ENCODE peak calls at places on chromosomes 12 and 14, in nine cellular contexts. S, Y, L, T, H, C, A, R and N are unnamed samples.
A peak's percentile ranks its signal among the peaks of the same experiment; 100 is the strongest.

GRCh38 chr12:49277466-49277865 is 12.6 kb downstream of the TUBA1C start:
- DNase-seq in S (no peak), C (no peak), A (no peak), H (no peak), T (no peak), Y (no peak), L (no peak), R (no peak), N (no peak)

GRCh38 chr12:8697120-8697475 is 693 bp upstream of the RIMKLB start:
- DNase-seq in T (no peak), C (no peak), R (no peak), A (no peak), Y (peak; percentile 65), L (no peak), H (no peak), S (no peak), N (peak; percentile 62)

GRCh38 chr12:12985817-12986408 is 14.2 kb downstream of the HEBP1 start:
- DNase-seq in T (no peak), Y (peak; percentile 47), C (no peak), R (no peak), S (no peak), H (no peak), L (peak; percentile 13), A (no peak), N (peak; percentile 41)

GRCh38 chr12:67594888-67595287 is 53.7 kb upstream of the DYRK2 start:
- DNase-seq in R (no peak), Y (no peak), S (no peak), H (no peak), C (no peak), A (no peak), L (no peak), T (no peak), N (no peak)

GRCh38 chr12:122871851-122872785 is 23.8 kb downstream of the VPS37B start:
- DNase-seq in S (peak; percentile 79), R (no peak), T (no peak), C (no peak), L (no peak), A (no peak), Y (peak; percentile 65), H (no peak), N (peak; percentile 73)

GRCh38 chr12:25248137-25248536 is 2.6 kb downstream of the KRAS start:
- DNase-seq in A (no peak), S (no peak), Y (no peak), T (no peak), C (no peak), L (no peak), R (no peak), H (no peak), N (no peak)

GRCh38 chr14:101460521-101460920 is 100.8 kb upstream of the DIO3 start:
- DNase-seq in R (no peak), C (peak; percentile 26), T (no peak), Y (no peak), H (no peak), L (no peak), S (no peak), A (no peak), N (no peak)

GRCh38 chr12:65740873-65741600 is 83.2 kb upstream of the HMGA2 start:
- DNase-seq in T (peak; percentile 82), S (peak; percentile 87), H (no peak), C (peak; percentile 82), L (no peak), A (no peak), R (peak; percentile 4), Y (peak; percentile 89), N (peak; percentile 91)

GRCh38 chr12:20367731-20368652 is at the start of gene PDE3A:
- DNase-seq in R (no peak), C (no peak), T (peak; percentile 71), S (peak; percentile 88), Y (peak; percentile 82), A (no peak), H (no peak), L (peak; percentile 39), N (peak; percentile 89)

GRCh38 chr12:94148841-94149780 is 734 bp downstream of the PLXNC1 start:
- DNase-seq in H (no peak), L (no peak), T (no peak), S (peak; percentile 84), Y (peak; percentile 79), R (peak; percentile 41), C (no peak), A (no peak), N (peak; percentile 72)

GRCh38 chr12:67355428-67356385 is 86.5 kb downstream of the CAND1 start:
- DNase-seq in L (peak; percentile 34), T (no peak), R (no peak), S (no peak), H (peak; percentile 20), Y (peak; percentile 73), A (no peak), C (no peak), N (peak; percentile 77)

GRCh38 chr12:131445184-131445974 is 265.5 kb upstream of the SFSWAP start:
- DNase-seq in L (no peak), Y (no peak), C (no peak), S (no peak), A (no peak), R (no peak), H (no peak), T (no peak), N (no peak)

GRCh38 chr12:21940972-21941521 is at the start of gene ABCC9:
- DNase-seq in L (no peak), T (peak; percentile 72), R (no peak), A (no peak), C (no peak), H (no peak), S (peak; percentile 86), Y (peak; percentile 46), N (peak; percentile 60)

GRCh38 chr12:98574110-98574509 is 19.4 kb upstream of the SLC25A3 start:
- DNase-seq in R (no peak), Y (peak; percentile 60), H (no peak), T (no peak), S (no peak), A (no peak), C (no peak), L (no peak), N (no peak)

GRCh38 chr14:40292664-40293063 is 860.4 kb upstream of the FBXO33 start:
- DNase-seq in R (no peak), Y (no peak), S (no peak), L (no peak), T (no peak), A (no peak), H (no peak), C (no peak), N (no peak)
- H3K4me3 ChIP-seq in R (no peak overlapping the region), Y (no peak overlapping the region), S (no peak overlapping the region), L (no peak overlapping the region), T (no peak overlapping the region), A (no peak overlapping the region), H (no peak overlapping the region), C (no peak overlapping the region), N (no peak overlapping the region)

DNA sequence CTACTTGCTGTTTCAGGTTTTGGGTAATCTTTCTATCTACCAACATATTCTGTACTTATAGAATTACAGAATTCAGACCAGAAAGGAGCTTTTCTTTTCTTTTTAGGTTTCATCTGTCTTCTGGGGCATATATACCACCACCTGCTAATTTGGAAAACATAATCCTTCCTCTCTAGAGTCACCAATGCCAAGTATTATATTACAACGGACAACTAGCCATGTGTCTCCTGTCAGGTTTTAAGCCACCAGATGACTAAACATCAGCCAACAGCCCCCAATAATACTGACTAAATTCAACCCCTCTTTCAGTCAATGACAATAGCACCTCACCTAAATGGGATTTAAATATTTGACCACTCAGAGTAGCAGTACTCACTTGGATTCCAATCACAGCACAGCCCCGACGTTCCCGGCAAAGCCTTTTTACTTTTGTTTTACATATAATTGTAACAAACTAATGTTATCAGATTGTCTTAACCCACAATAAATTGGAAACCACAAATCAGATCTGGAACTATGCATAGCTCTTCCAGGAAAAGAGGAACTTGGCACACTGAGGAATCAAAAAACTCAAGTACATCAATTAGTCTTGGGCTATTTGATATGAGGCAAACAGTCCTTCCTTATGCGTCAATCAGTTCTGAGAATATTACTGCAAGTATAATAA is 13.5 kb downstream of the SLC11A2 start:
- DNase-seq in Y (no peak), C (no peak), H (no peak), A (no peak), R (no peak), L (no peak), S (no peak), T (no peak), N (peak; percentile 8)
- H3K27ac ChIP-seq in Y (no peak overlapping the region), C (no peak overlapping the region), H (no peak overlapping the region), A (no peak overlapping the region), R (no peak overlapping the region), L (no peak overlapping the region), S (no peak overlapping the region), T (no peak overlapping the region), N (no peak overlapping the region)

DNA sequence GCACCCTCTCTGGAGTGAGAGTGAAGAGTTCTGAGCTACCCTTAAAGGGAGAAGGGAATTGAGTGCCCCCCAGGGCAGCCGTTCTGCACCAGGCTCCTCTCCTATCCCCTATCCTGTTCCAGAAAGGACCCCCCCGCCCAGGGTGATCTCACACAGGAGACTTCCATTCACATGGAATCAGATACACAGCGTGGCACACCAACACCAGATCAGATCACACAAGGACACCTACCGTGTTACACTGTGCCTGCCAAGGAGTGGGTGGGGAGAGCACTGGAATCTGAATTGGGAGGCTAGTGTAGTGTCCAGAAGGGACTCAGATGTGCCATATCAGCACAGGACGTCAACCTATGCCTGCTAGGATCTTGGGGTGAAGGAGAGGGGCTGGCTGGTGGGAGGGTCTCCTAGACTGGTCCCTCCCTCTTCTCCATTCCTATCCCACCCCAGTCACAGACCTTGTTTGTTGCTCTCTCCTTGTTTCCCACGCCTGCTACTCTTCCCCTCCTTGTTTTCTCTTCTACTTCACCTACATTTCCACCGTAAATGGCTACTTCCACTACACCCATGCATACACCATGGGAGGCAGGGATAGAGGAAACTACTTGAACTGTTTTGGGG is 2.3 kb downstream of the PTMS start:
- DNase-seq in A (no peak), C (no peak), T (no peak), Y (no peak), L (no peak), H (no peak), S (no peak), R (no peak), N (no peak)
- H3K4me3 ChIP-seq in A (no peak overlapping the region), C (peak overlapping the region; percentile 95), T (peak overlapping the region; percentile 75), Y (peak overlapping the region; percentile 63), L (peak overlapping the region; percentile 85), H (peak overlapping the region; percentile 85), S (peak overlapping the region; percentile 94), R (no peak overlapping the region), N (peak overlapping the region; percentile 93)

GRCh38 chr12:46485853-46486252 is 113.3 kb upstream of the SLC38A2 start:
- DNase-seq in R (no peak), H (no peak), L (no peak), S (no peak), A (no peak), C (no peak), Y (no peak), T (no peak), N (no peak)

GRCh38 chr12:46486588-46486987 is 114.0 kb upstream of the SLC38A2 start:
- DNase-seq in Y (no peak), R (no peak), T (no peak), L (no peak), A (no peak), C (no peak), H (no peak), S (no peak), N (no peak)

GRCh38 chr12:46487567-46488131 is 115.1 kb upstream of the SLC38A2 start:
- DNase-seq in T (no peak), A (no peak), L (no peak), Y (no peak), C (no peak), H (no peak), S (no peak), R (no peak), N (no peak)

GRCh38 chr12:46483572-46484395 is 111.2 kb upstream of the SLC38A2 start:
- DNase-seq in C (no peak), R (no peak), A (no peak), T (no peak), H (no peak), S (no peak), L (no peak), Y (peak; percentile 41), N (peak; percentile 65)

GRCh38 chr12:46484396-46485061 is 112.0 kb upstream of the SLC38A2 start:
- DNase-seq in C (no peak), A (no peak), H (no peak), S (no peak), R (no peak), L (no peak), T (no peak), Y (no peak), N (no peak)
- H3K27ac ChIP-seq in C (peak overlapping the region; percentile 64), A (no peak overlapping the region), H (no peak overlapping the region), S (no peak overlapping the region), R (no peak overlapping the region), L (no peak overlapping the region), T (no peak overlapping the region), Y (peak overlapping the region; percentile 21), N (no peak overlapping the region)